ENCODE peak calls at places on chromosomes 4 and X, in five cellular contexts. D, Q, L, F and Y are unnamed samples.

GRCh38 chr4:4386296-4386735 is 586 bp upstream of the NSG1 start:
- DNase-seq in D (no peak), Q (no peak), L (peak; percentile 46), F (no peak), Y (peak; percentile 15)

GRCh38 chr4:184732126-184732525 is 1.8 kb downstream of the CENPU start:
- DNase-seq in D (peak; percentile 64), Q (peak; percentile 52), L (no peak), F (no peak), Y (no peak)

GRCh38 chr4:3422241-3422801 is 19.4 kb upstream of the HGFAC start:
- DNase-seq in D (no peak), Q (no peak), L (no peak), F (no peak), Y (no peak)

GRCh38 chr4:176906693-176907092 is 114.0 kb upstream of the VEGFC start:
- DNase-seq in D (no peak), Q (no peak), L (no peak), F (no peak), Y (no peak)

GRCh38 chr4:105158837-105159236 is 12.2 kb downstream of the TET2 start:
- DNase-seq in D (no peak), Q (peak; percentile 46), L (no peak), F (no peak), Y (no peak)

GRCh38 chrX:109992203-109992602 is 10.7 kb upstream of the TMEM164 start:
- DNase-seq in D (no peak), Q (no peak), L (no peak), F (no peak), Y (no peak)

GRCh38 chrX:150870487-150871340 is 27.8 kb downstream of the CD99L2 start:
- DNase-seq in D (no peak), Q (no peak), L (peak; percentile 5), F (no peak), Y (no peak)

GRCh38 chrX:154749856-154750255 is 1.0 kb downstream of the GAB3 start:
- DNase-seq in D (no peak), Q (no peak), L (no peak), F (no peak), Y (no peak)

GRCh38 chr4:30208731-30209435 is 511.3 kb upstream of the PCDH7 start:
- DNase-seq in D (no peak), Q (peak; percentile 48), L (no peak), F (no peak), Y (no peak)

GRCh38 chr4:139419388-139419914 is 34.5 kb upstream of the RAB33B start:
- DNase-seq in D (no peak), Q (peak; percentile 95), L (no peak), F (peak; percentile 64), Y (peak; percentile 63)

GRCh38 chrX:24369816-24370215 is 9.4 kb downstream of the SUPT20HL1 start:
- DNase-seq in D (no peak), Q (no peak), L (no peak), F (no peak), Y (no peak)

GRCh38 chr4:188986271-188986689 is 847.0 kb downstream of the TRIML1 start:
- DNase-seq in D (no peak), Q (peak; percentile 56), L (no peak), F (no peak), Y (no peak)

GRCh38 chrX:34365482-34365881 is 233.4 kb upstream of the FAM47A start:
- DNase-seq in D (peak; percentile 29), Q (no peak), L (peak; percentile 8), F (no peak), Y (peak; percentile 5)
- TF ChIP-seq CTCF in D (peak; percentile 20), Q (peak; percentile 16), L (peak; percentile 48), F (peak; percentile 40), Y (no peak)

GRCh38 chr4:123851521-123851920 is 454.9 kb downstream of the SPRY1 start:
- DNase-seq in D (no peak), Q (no peak), L (no peak), F (no peak), Y (no peak)

GRCh38 chr4:123853651-123854050 is 457.1 kb downstream of the SPRY1 start:
- DNase-seq in D (no peak), Q (no peak), L (no peak), F (no peak), Y (no peak)

GRCh38 chr4:123858465-123858864 is 461.9 kb downstream of the SPRY1 start:
- DNase-seq in D (no peak), Q (no peak), L (no peak), F (no peak), Y (peak; percentile 8)

GRCh38 chr4:123862812-123863211 is 466.2 kb downstream of the SPRY1 start:
- DNase-seq in D (no peak), Q (no peak), L (no peak), F (no peak), Y (no peak)

GRCh38 chr4:123856689-123857545 is 460.3 kb downstream of the SPRY1 start:
- DNase-seq in D (no peak), Q (peak; percentile 54), L (peak; percentile 20), F (peak; percentile 77), Y (peak; percentile 61)
- TF ChIP-seq CTCF in D (no peak), Q (peak; percentile 25), L (peak; percentile 10), F (no peak), Y (no peak)

GRCh38 chr4:52665592-52665991 is 6.5 kb upstream of the USP46 start:
- DNase-seq in D (no peak), Q (peak; percentile 3), L (no peak), F (no peak), Y (no peak)

GRCh38 chr4:52670121-52670520 is 11.0 kb upstream of the USP46 start:
- DNase-seq in D (no peak), Q (no peak), L (no peak), F (no peak), Y (no peak)

GRCh38 chr4:52670739-52671138 is 11.6 kb upstream of the USP46 start:
- DNase-seq in D (no peak), Q (no peak), L (no peak), F (no peak), Y (no peak)
- TF ChIP-seq CTCF in D (no peak), Q (no peak), L (no peak), F (no peak), Y (no peak)

DNA sequence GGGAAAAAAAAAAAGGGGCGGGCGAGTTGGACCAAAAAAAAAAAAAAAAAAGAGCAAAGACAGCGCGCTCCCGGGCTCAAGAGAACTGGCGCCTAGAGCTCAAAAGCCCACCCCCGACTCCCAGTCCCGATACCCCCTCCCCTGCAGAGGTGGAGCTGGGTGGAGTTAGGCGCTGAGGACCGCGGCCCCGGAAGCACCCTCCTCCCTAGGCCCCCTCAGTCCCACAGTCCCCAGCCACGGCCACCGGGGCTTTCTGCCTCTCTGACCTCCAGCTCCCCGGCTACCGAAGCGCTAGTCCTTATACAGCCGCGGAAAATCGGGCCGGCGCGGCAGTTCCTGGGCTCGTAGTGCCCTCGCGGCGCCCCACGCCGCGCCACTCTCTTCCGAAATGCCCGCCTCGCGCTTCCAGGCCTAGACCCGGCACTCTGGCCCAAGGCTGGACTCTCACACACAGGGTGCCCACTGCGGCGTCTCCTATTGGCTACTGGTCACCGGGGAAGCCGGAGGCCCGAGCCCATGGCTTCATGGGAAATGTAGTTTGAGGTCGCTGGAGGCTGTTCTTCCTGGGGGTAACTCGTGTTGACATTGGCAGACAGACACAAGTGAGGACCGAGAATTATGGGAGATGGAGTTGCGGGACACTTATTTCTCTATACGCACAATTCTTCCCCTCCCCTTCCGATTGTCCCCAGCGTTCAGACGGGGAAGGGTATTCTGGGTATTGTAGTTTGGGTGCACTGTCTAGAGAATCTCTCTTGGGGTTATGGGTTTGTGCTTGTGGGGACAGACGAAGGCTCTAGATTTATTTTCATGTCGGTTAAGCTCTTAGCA is at the start of gene ENOX2:
- DNase-seq in D (peak; percentile 92), Q (peak; percentile 97), L (peak; percentile 91), F (peak; percentile 97), Y (peak; percentile 77)
- TF ChIP-seq CTCF in D (no peak), Q (no peak), L (no peak), F (no peak), Y (no peak)